ENCODE peak calls at places on chromosome 17, in seven cellular contexts. One of them, this sample, is unnamed.

GRCh38 chr17:17144061-17144460 is 62.1 kb downstream of the PLD6 start:
- DNase-seq in activated CD4-positive, CD25-positive, alpha-beta regulatory T cell: no peak
- DNase-seq in GM19239: no peak
- DNase-seq in stimulated activated CD4-positive, alpha-beta T cell treated with anti-CD3 and anti-CD28 coated beads, Interleukin-12 subunit alpha, Interleukin-12 subunit beta, amount 100 ng/mL, for 4 hours: no peak
- DNase-seq in activated CD4-positive, alpha-beta T cell treated with anti-CD3 and anti-CD28 coated beads, Interleukin-2, amount 50 U/mL, for 4 hours: no peak
- DNase-seq in PC-9: no peak
- DNase-seq in activated naive CD4-positive, alpha-beta T cell: no peak
- DNase-seq in this sample: no peak

GRCh38 chr17:42405963-42406495 is 17.0 kb downstream of the CAVIN1 start:
- DNase-seq in activated naive CD4-positive, alpha-beta T cell: peak; percentile 83
- DNase-seq in activated CD4-positive, alpha-beta T cell treated with anti-CD3 and anti-CD28 coated beads, Interleukin-2, amount 50 U/mL, for 4 hours: peak; percentile 81
- DNase-seq in stimulated activated CD4-positive, alpha-beta T cell treated with anti-CD3 and anti-CD28 coated beads, Interleukin-12 subunit alpha, Interleukin-12 subunit beta, amount 100 ng/mL, for 4 hours: peak; percentile 81
- DNase-seq in GM19239: peak; percentile 89
- DNase-seq in activated CD4-positive, CD25-positive, alpha-beta regulatory T cell: peak; percentile 73
- DNase-seq in PC-9: no peak
- DNase-seq in this sample: no peak

GRCh38 chr17:35116845-35117244 is 2.8 kb downstream of the RAD51D start:
- DNase-seq in activated naive CD4-positive, alpha-beta T cell: no peak
- DNase-seq in stimulated activated CD4-positive, alpha-beta T cell treated with anti-CD3 and anti-CD28 coated beads, Interleukin-12 subunit alpha, Interleukin-12 subunit beta, amount 100 ng/mL, for 4 hours: no peak
- DNase-seq in activated CD4-positive, CD25-positive, alpha-beta regulatory T cell: no peak
- DNase-seq in activated CD4-positive, alpha-beta T cell treated with anti-CD3 and anti-CD28 coated beads, Interleukin-2, amount 50 U/mL, for 4 hours: no peak
- DNase-seq in PC-9: no peak
- DNase-seq in GM19239: no peak
- DNase-seq in this sample: no peak

GRCh38 chr17:63531022-63531965 is 8.1 kb downstream of the KCNH6 start:
- DNase-seq in GM19239: no peak
- DNase-seq in activated CD4-positive, alpha-beta T cell treated with anti-CD3 and anti-CD28 coated beads, Interleukin-2, amount 50 U/mL, for 4 hours: no peak
- DNase-seq in stimulated activated CD4-positive, alpha-beta T cell treated with anti-CD3 and anti-CD28 coated beads, Interleukin-12 subunit alpha, Interleukin-12 subunit beta, amount 100 ng/mL, for 4 hours: no peak
- DNase-seq in activated CD4-positive, CD25-positive, alpha-beta regulatory T cell: no peak
- DNase-seq in PC-9: no peak
- DNase-seq in activated naive CD4-positive, alpha-beta T cell: no peak
- DNase-seq in this sample: no peak

GRCh38 chr17:29972277-29972676 is 30.8 kb downstream of the EFCAB5 start:
- DNase-seq in PC-9: no peak
- DNase-seq in activated CD4-positive, alpha-beta T cell treated with anti-CD3 and anti-CD28 coated beads, Interleukin-2, amount 50 U/mL, for 4 hours: no peak
- DNase-seq in GM19239: no peak
- DNase-seq in activated CD4-positive, CD25-positive, alpha-beta regulatory T cell: no peak
- DNase-seq in activated naive CD4-positive, alpha-beta T cell: no peak
- DNase-seq in stimulated activated CD4-positive, alpha-beta T cell treated with anti-CD3 and anti-CD28 coated beads, Interleukin-12 subunit alpha, Interleukin-12 subunit beta, amount 100 ng/mL, for 4 hours: no peak
- DNase-seq in this sample: no peak

GRCh38 chr17:3532859-3533142 is 24.8 kb downstream of the TRPV3 start:
- DNase-seq in GM19239: no peak
- DNase-seq in activated CD4-positive, alpha-beta T cell treated with anti-CD3 and anti-CD28 coated beads, Interleukin-2, amount 50 U/mL, for 4 hours: no peak
- DNase-seq in PC-9: no peak
- DNase-seq in activated naive CD4-positive, alpha-beta T cell: no peak
- DNase-seq in activated CD4-positive, CD25-positive, alpha-beta regulatory T cell: no peak
- DNase-seq in stimulated activated CD4-positive, alpha-beta T cell treated with anti-CD3 and anti-CD28 coated beads, Interleukin-12 subunit alpha, Interleukin-12 subunit beta, amount 100 ng/mL, for 4 hours: no peak
- DNase-seq in this sample: no peak

GRCh38 chr17:7549401-7550055 is 670 bp downstream of the TNFSF12 start:
- DNase-seq in stimulated activated CD4-positive, alpha-beta T cell treated with anti-CD3 and anti-CD28 coated beads, Interleukin-12 subunit alpha, Interleukin-12 subunit beta, amount 100 ng/mL, for 4 hours: peak; percentile 33
- DNase-seq in activated CD4-positive, CD25-positive, alpha-beta regulatory T cell: no peak
- DNase-seq in GM19239: no peak
- DNase-seq in activated CD4-positive, alpha-beta T cell treated with anti-CD3 and anti-CD28 coated beads, Interleukin-2, amount 50 U/mL, for 4 hours: peak; percentile 25
- DNase-seq in PC-9: no peak
- DNase-seq in activated naive CD4-positive, alpha-beta T cell: peak; percentile 37
- DNase-seq in this sample: no peak

GRCh38 chr17:13940858-13941665 is 128.2 kb upstream of the COX10 start:
- DNase-seq in activated CD4-positive, CD25-positive, alpha-beta regulatory T cell: no peak
- DNase-seq in stimulated activated CD4-positive, alpha-beta T cell treated with anti-CD3 and anti-CD28 coated beads, Interleukin-12 subunit alpha, Interleukin-12 subunit beta, amount 100 ng/mL, for 4 hours: no peak
- DNase-seq in activated CD4-positive, alpha-beta T cell treated with anti-CD3 and anti-CD28 coated beads, Interleukin-2, amount 50 U/mL, for 4 hours: no peak
- DNase-seq in GM19239: no peak
- DNase-seq in activated naive CD4-positive, alpha-beta T cell: no peak
- DNase-seq in PC-9: no peak
- DNase-seq in this sample: peak; percentile 61

GRCh38 chr17:61309857-61310256 is 89.8 kb upstream of the TBX2 start:
- DNase-seq in GM19239: no peak
- DNase-seq in activated CD4-positive, alpha-beta T cell treated with anti-CD3 and anti-CD28 coated beads, Interleukin-2, amount 50 U/mL, for 4 hours: no peak
- DNase-seq in PC-9: no peak
- DNase-seq in stimulated activated CD4-positive, alpha-beta T cell treated with anti-CD3 and anti-CD28 coated beads, Interleukin-12 subunit alpha, Interleukin-12 subunit beta, amount 100 ng/mL, for 4 hours: no peak
- DNase-seq in activated naive CD4-positive, alpha-beta T cell: no peak
- DNase-seq in activated CD4-positive, CD25-positive, alpha-beta regulatory T cell: no peak
- DNase-seq in this sample: no peak

GRCh38 chr17:16158721-16159120 is 56.6 kb downstream of the NCOR1 start:
- DNase-seq in GM19239: no peak
- DNase-seq in activated naive CD4-positive, alpha-beta T cell: no peak
- DNase-seq in activated CD4-positive, CD25-positive, alpha-beta regulatory T cell: no peak
- DNase-seq in activated CD4-positive, alpha-beta T cell treated with anti-CD3 and anti-CD28 coated beads, Interleukin-2, amount 50 U/mL, for 4 hours: no peak
- DNase-seq in stimulated activated CD4-positive, alpha-beta T cell treated with anti-CD3 and anti-CD28 coated beads, Interleukin-12 subunit alpha, Interleukin-12 subunit beta, amount 100 ng/mL, for 4 hours: no peak
- DNase-seq in PC-9: no peak
- DNase-seq in this sample: no peak

GRCh38 chr17:55806745-55807466 is 56.1 kb downstream of the PCTP start:
- DNase-seq in activated CD4-positive, CD25-positive, alpha-beta regulatory T cell: no peak
- DNase-seq in activated naive CD4-positive, alpha-beta T cell: no peak
- DNase-seq in PC-9: no peak
- DNase-seq in stimulated activated CD4-positive, alpha-beta T cell treated with anti-CD3 and anti-CD28 coated beads, Interleukin-12 subunit alpha, Interleukin-12 subunit beta, amount 100 ng/mL, for 4 hours: no peak
- DNase-seq in activated CD4-positive, alpha-beta T cell treated with anti-CD3 and anti-CD28 coated beads, Interleukin-2, amount 50 U/mL, for 4 hours: no peak
- DNase-seq in GM19239: no peak
- DNase-seq in this sample: no peak

GRCh38 chr17:72810991-72811508 is 281.4 kb downstream of the SLC39A11 start:
- DNase-seq in PC-9: no peak
- DNase-seq in activated naive CD4-positive, alpha-beta T cell: no peak
- DNase-seq in activated CD4-positive, CD25-positive, alpha-beta regulatory T cell: no peak
- DNase-seq in activated CD4-positive, alpha-beta T cell treated with anti-CD3 and anti-CD28 coated beads, Interleukin-2, amount 50 U/mL, for 4 hours: no peak
- DNase-seq in stimulated activated CD4-positive, alpha-beta T cell treated with anti-CD3 and anti-CD28 coated beads, Interleukin-12 subunit alpha, Interleukin-12 subunit beta, amount 100 ng/mL, for 4 hours: no peak
- DNase-seq in GM19239: no peak
- DNase-seq in this sample: no peak

GRCh38 chr17:30780343-30780742 is 44.1 kb downstream of the CRLF3 start:
- DNase-seq in stimulated activated CD4-positive, alpha-beta T cell treated with anti-CD3 and anti-CD28 coated beads, Interleukin-12 subunit alpha, Interleukin-12 subunit beta, amount 100 ng/mL, for 4 hours: peak; percentile 11
- DNase-seq in PC-9: no peak
- DNase-seq in activated CD4-positive, CD25-positive, alpha-beta regulatory T cell: no peak
- DNase-seq in GM19239: peak; percentile 9
- DNase-seq in activated naive CD4-positive, alpha-beta T cell: no peak
- DNase-seq in activated CD4-positive, alpha-beta T cell treated with anti-CD3 and anti-CD28 coated beads, Interleukin-2, amount 50 U/mL, for 4 hours: no peak
- DNase-seq in this sample: no peak

GRCh38 chr17:77772461-77772897 is 186.0 kb upstream of the TNRC6C start:
- DNase-seq in stimulated activated CD4-positive, alpha-beta T cell treated with anti-CD3 and anti-CD28 coated beads, Interleukin-12 subunit alpha, Interleukin-12 subunit beta, amount 100 ng/mL, for 4 hours: peak; percentile 60
- DNase-seq in activated naive CD4-positive, alpha-beta T cell: peak; percentile 57
- DNase-seq in activated CD4-positive, alpha-beta T cell treated with anti-CD3 and anti-CD28 coated beads, Interleukin-2, amount 50 U/mL, for 4 hours: peak; percentile 56
- DNase-seq in PC-9: no peak
- DNase-seq in activated CD4-positive, CD25-positive, alpha-beta regulatory T cell: peak; percentile 17
- DNase-seq in GM19239: peak; percentile 85
- DNase-seq in this sample: peak; percentile 21

GRCh38 chr17:76439314-76439928 is 13.5 kb downstream of the UBE2O start:
- DNase-seq in activated CD4-positive, CD25-positive, alpha-beta regulatory T cell: no peak
- DNase-seq in activated CD4-positive, alpha-beta T cell treated with anti-CD3 and anti-CD28 coated beads, Interleukin-2, amount 50 U/mL, for 4 hours: no peak
- DNase-seq in GM19239: no peak
- DNase-seq in activated naive CD4-positive, alpha-beta T cell: no peak
- DNase-seq in PC-9: no peak
- DNase-seq in stimulated activated CD4-positive, alpha-beta T cell treated with anti-CD3 and anti-CD28 coated beads, Interleukin-12 subunit alpha, Interleukin-12 subunit beta, amount 100 ng/mL, for 4 hours: no peak
- DNase-seq in this sample: no peak

GRCh38 chr17:43043306-43043705 is 18.3 kb downstream of the RND2 start:
- DNase-seq in activated CD4-positive, CD25-positive, alpha-beta regulatory T cell: no peak
- DNase-seq in GM19239: no peak
- DNase-seq in activated naive CD4-positive, alpha-beta T cell: no peak
- DNase-seq in stimulated activated CD4-positive, alpha-beta T cell treated with anti-CD3 and anti-CD28 coated beads, Interleukin-12 subunit alpha, Interleukin-12 subunit beta, amount 100 ng/mL, for 4 hours: no peak
- DNase-seq in PC-9: no peak
- DNase-seq in activated CD4-positive, alpha-beta T cell treated with anti-CD3 and anti-CD28 coated beads, Interleukin-2, amount 50 U/mL, for 4 hours: no peak
- DNase-seq in this sample: no peak

GRCh38 chr17:18184143-18185007 is 747 bp downstream of the ALKBH5 start:
- DNase-seq in GM19239: no peak
- DNase-seq in activated CD4-positive, alpha-beta T cell treated with anti-CD3 and anti-CD28 coated beads, Interleukin-2, amount 50 U/mL, for 4 hours: peak; percentile 75
- DNase-seq in stimulated activated CD4-positive, alpha-beta T cell treated with anti-CD3 and anti-CD28 coated beads, Interleukin-12 subunit alpha, Interleukin-12 subunit beta, amount 100 ng/mL, for 4 hours: peak; percentile 62
- DNase-seq in PC-9: no peak
- DNase-seq in activated naive CD4-positive, alpha-beta T cell: peak; percentile 61
- DNase-seq in activated CD4-positive, CD25-positive, alpha-beta regulatory T cell: peak; percentile 31
- DNase-seq in this sample: no peak

GRCh38 chr17:56153215-56153614 is at the start of gene ANKFN1:
- DNase-seq in activated CD4-positive, alpha-beta T cell treated with anti-CD3 and anti-CD28 coated beads, Interleukin-2, amount 50 U/mL, for 4 hours: no peak
- DNase-seq in activated CD4-positive, CD25-positive, alpha-beta regulatory T cell: no peak
- DNase-seq in stimulated activated CD4-positive, alpha-beta T cell treated with anti-CD3 and anti-CD28 coated beads, Interleukin-12 subunit alpha, Interleukin-12 subunit beta, amount 100 ng/mL, for 4 hours: no peak
- DNase-seq in activated naive CD4-positive, alpha-beta T cell: no peak
- DNase-seq in GM19239: no peak
- DNase-seq in PC-9: no peak
- DNase-seq in this sample: no peak

GRCh38 chr17:46730679-46731078 is 87.8 kb downstream of the WNT3 start:
- DNase-seq in activated naive CD4-positive, alpha-beta T cell: no peak
- DNase-seq in activated CD4-positive, CD25-positive, alpha-beta regulatory T cell: no peak
- DNase-seq in GM19239: no peak
- DNase-seq in PC-9: no peak
- DNase-seq in stimulated activated CD4-positive, alpha-beta T cell treated with anti-CD3 and anti-CD28 coated beads, Interleukin-12 subunit alpha, Interleukin-12 subunit beta, amount 100 ng/mL, for 4 hours: no peak
- DNase-seq in activated CD4-positive, alpha-beta T cell treated with anti-CD3 and anti-CD28 coated beads, Interleukin-2, amount 50 U/mL, for 4 hours: no peak
- DNase-seq in this sample: no peak

GRCh38 chr17:57892146-57892819 is 42.4 kb upstream of the MRPS23 start:
- DNase-seq in stimulated activated CD4-positive, alpha-beta T cell treated with anti-CD3 and anti-CD28 coated beads, Interleukin-12 subunit alpha, Interleukin-12 subunit beta, amount 100 ng/mL, for 4 hours: peak; percentile 79
- DNase-seq in activated CD4-positive, alpha-beta T cell treated with anti-CD3 and anti-CD28 coated beads, Interleukin-2, amount 50 U/mL, for 4 hours: peak; percentile 75
- DNase-seq in PC-9: no peak
- DNase-seq in GM19239: peak; percentile 90
- DNase-seq in activated naive CD4-positive, alpha-beta T cell: peak; percentile 77
- DNase-seq in activated CD4-positive, CD25-positive, alpha-beta regulatory T cell: peak; percentile 64
- DNase-seq in this sample: peak; percentile 22

GRCh38 chr17:1555618-1556471 is 6.7 kb downstream of the PITPNA start:
- DNase-seq in stimulated activated CD4-positive, alpha-beta T cell treated with anti-CD3 and anti-CD28 coated beads, Interleukin-12 subunit alpha, Interleukin-12 subunit beta, amount 100 ng/mL, for 4 hours: no peak
- DNase-seq in activated CD4-positive, CD25-positive, alpha-beta regulatory T cell: no peak
- DNase-seq in GM19239: no peak
- DNase-seq in activated naive CD4-positive, alpha-beta T cell: no peak
- DNase-seq in activated CD4-positive, alpha-beta T cell treated with anti-CD3 and anti-CD28 coated beads, Interleukin-2, amount 50 U/mL, for 4 hours: no peak
- DNase-seq in PC-9: no peak
- DNase-seq in this sample: no peak

GRCh38 chr17:77746391-77746790 is 212.1 kb upstream of the TNRC6C start:
- DNase-seq in stimulated activated CD4-positive, alpha-beta T cell treated with anti-CD3 and anti-CD28 coated beads, Interleukin-12 subunit alpha, Interleukin-12 subunit beta, amount 100 ng/mL, for 4 hours: no peak
- DNase-seq in activated CD4-positive, alpha-beta T cell treated with anti-CD3 and anti-CD28 coated beads, Interleukin-2, amount 50 U/mL, for 4 hours: no peak
- DNase-seq in GM19239: no peak
- DNase-seq in activated CD4-positive, CD25-positive, alpha-beta regulatory T cell: no peak
- DNase-seq in PC-9: no peak
- DNase-seq in activated naive CD4-positive, alpha-beta T cell: no peak
- DNase-seq in this sample: no peak

GRCh38 chr17:68398731-68399637 is 58.3 kb downstream of the WIPI1 start:
- DNase-seq in stimulated activated CD4-positive, alpha-beta T cell treated with anti-CD3 and anti-CD28 coated beads, Interleukin-12 subunit alpha, Interleukin-12 subunit beta, amount 100 ng/mL, for 4 hours: no peak
- DNase-seq in activated CD4-positive, alpha-beta T cell treated with anti-CD3 and anti-CD28 coated beads, Interleukin-2, amount 50 U/mL, for 4 hours: no peak
- DNase-seq in PC-9: peak; percentile 73
- DNase-seq in GM19239: peak; percentile 76
- DNase-seq in activated naive CD4-positive, alpha-beta T cell: no peak
- DNase-seq in activated CD4-positive, CD25-positive, alpha-beta regulatory T cell: no peak
- DNase-seq in this sample: no peak

GRCh38 chr17:21018894-21019293 is 23.9 kb downstream of the USP22 start:
- DNase-seq in PC-9: no peak
- DNase-seq in activated CD4-positive, alpha-beta T cell treated with anti-CD3 and anti-CD28 coated beads, Interleukin-2, amount 50 U/mL, for 4 hours: no peak
- DNase-seq in activated CD4-positive, CD25-positive, alpha-beta regulatory T cell: no peak
- DNase-seq in stimulated activated CD4-positive, alpha-beta T cell treated with anti-CD3 and anti-CD28 coated beads, Interleukin-12 subunit alpha, Interleukin-12 subunit beta, amount 100 ng/mL, for 4 hours: no peak
- DNase-seq in activated naive CD4-positive, alpha-beta T cell: no peak
- DNase-seq in GM19239: no peak
- DNase-seq in this sample: no peak

GRCh38 chr17:41734139-41734948 is at the start of gene HAP1:
- DNase-seq in stimulated activated CD4-positive, alpha-beta T cell treated with anti-CD3 and anti-CD28 coated beads, Interleukin-12 subunit alpha, Interleukin-12 subunit beta, amount 100 ng/mL, for 4 hours: no peak
- DNase-seq in activated naive CD4-positive, alpha-beta T cell: no peak
- DNase-seq in activated CD4-positive, CD25-positive, alpha-beta regulatory T cell: no peak
- DNase-seq in PC-9: no peak
- DNase-seq in activated CD4-positive, alpha-beta T cell treated with anti-CD3 and anti-CD28 coated beads, Interleukin-2, amount 50 U/mL, for 4 hours: no peak
- DNase-seq in GM19239: no peak
- DNase-seq in this sample: no peak

GRCh38 chr17:36652716-36653115 is 51.3 kb downstream of the MRM1 start:
- DNase-seq in activated CD4-positive, alpha-beta T cell treated with anti-CD3 and anti-CD28 coated beads, Interleukin-2, amount 50 U/mL, for 4 hours: no peak
- DNase-seq in GM19239: no peak
- DNase-seq in activated naive CD4-positive, alpha-beta T cell: no peak
- DNase-seq in PC-9: peak; percentile 88
- DNase-seq in activated CD4-positive, CD25-positive, alpha-beta regulatory T cell: no peak
- DNase-seq in stimulated activated CD4-positive, alpha-beta T cell treated with anti-CD3 and anti-CD28 coated beads, Interleukin-12 subunit alpha, Interleukin-12 subunit beta, amount 100 ng/mL, for 4 hours: no peak
- DNase-seq in this sample: no peak

GRCh38 chr17:78374631-78375274 is 3.7 kb upstream of the PGS1 start:
- DNase-seq in activated naive CD4-positive, alpha-beta T cell: no peak
- DNase-seq in stimulated activated CD4-positive, alpha-beta T cell treated with anti-CD3 and anti-CD28 coated beads, Interleukin-12 subunit alpha, Interleukin-12 subunit beta, amount 100 ng/mL, for 4 hours: no peak
- DNase-seq in activated CD4-positive, alpha-beta T cell treated with anti-CD3 and anti-CD28 coated beads, Interleukin-2, amount 50 U/mL, for 4 hours: no peak
- DNase-seq in GM19239: no peak
- DNase-seq in PC-9: no peak
- DNase-seq in activated CD4-positive, CD25-positive, alpha-beta regulatory T cell: no peak
- DNase-seq in this sample: no peak

GRCh38 chr17:41811549-41812175 is at the start of gene P3H4:
- DNase-seq in PC-9: peak; percentile 40
- DNase-seq in GM19239: peak; percentile 75
- DNase-seq in activated naive CD4-positive, alpha-beta T cell: peak; percentile 71
- DNase-seq in activated CD4-positive, alpha-beta T cell treated with anti-CD3 and anti-CD28 coated beads, Interleukin-2, amount 50 U/mL, for 4 hours: peak; percentile 62
- DNase-seq in stimulated activated CD4-positive, alpha-beta T cell treated with anti-CD3 and anti-CD28 coated beads, Interleukin-12 subunit alpha, Interleukin-12 subunit beta, amount 100 ng/mL, for 4 hours: peak; percentile 69
- DNase-seq in activated CD4-positive, CD25-positive, alpha-beta regulatory T cell: peak; percentile 29
- DNase-seq in this sample: no peak

GRCh38 chr17:40550608-40551007 is 14.7 kb downstream of the CCR7 start:
- DNase-seq in activated CD4-positive, alpha-beta T cell treated with anti-CD3 and anti-CD28 coated beads, Interleukin-2, amount 50 U/mL, for 4 hours: no peak
- DNase-seq in GM19239: no peak
- DNase-seq in PC-9: peak; percentile 43
- DNase-seq in activated CD4-positive, CD25-positive, alpha-beta regulatory T cell: no peak
- DNase-seq in stimulated activated CD4-positive, alpha-beta T cell treated with anti-CD3 and anti-CD28 coated beads, Interleukin-12 subunit alpha, Interleukin-12 subunit beta, amount 100 ng/mL, for 4 hours: no peak
- DNase-seq in activated naive CD4-positive, alpha-beta T cell: no peak
- DNase-seq in this sample: no peak

GRCh38 chr17:40025991-40026815 is 11.0 kb downstream of the CSF3 start:
- DNase-seq in stimulated activated CD4-positive, alpha-beta T cell treated with anti-CD3 and anti-CD28 coated beads, Interleukin-12 subunit alpha, Interleukin-12 subunit beta, amount 100 ng/mL, for 4 hours: no peak
- DNase-seq in activated CD4-positive, CD25-positive, alpha-beta regulatory T cell: no peak
- DNase-seq in GM19239: no peak
- DNase-seq in PC-9: peak; percentile 90
- DNase-seq in activated CD4-positive, alpha-beta T cell treated with anti-CD3 and anti-CD28 coated beads, Interleukin-2, amount 50 U/mL, for 4 hours: peak; percentile 35
- DNase-seq in activated naive CD4-positive, alpha-beta T cell: peak; percentile 38
- DNase-seq in this sample: no peak

GRCh38 chr17:35227546-35227945 is 15.3 kb upstream of the SLFN5 start:
- DNase-seq in stimulated activated CD4-positive, alpha-beta T cell treated with anti-CD3 and anti-CD28 coated beads, Interleukin-12 subunit alpha, Interleukin-12 subunit beta, amount 100 ng/mL, for 4 hours: no peak
- DNase-seq in GM19239: no peak
- DNase-seq in PC-9: no peak
- DNase-seq in activated CD4-positive, alpha-beta T cell treated with anti-CD3 and anti-CD28 coated beads, Interleukin-2, amount 50 U/mL, for 4 hours: no peak
- DNase-seq in activated CD4-positive, CD25-positive, alpha-beta regulatory T cell: no peak
- DNase-seq in activated naive CD4-positive, alpha-beta T cell: no peak
- DNase-seq in this sample: no peak

GRCh38 chr17:5419959-5420653 is at the start of gene RPAIN:
- DNase-seq in stimulated activated CD4-positive, alpha-beta T cell treated with anti-CD3 and anti-CD28 coated beads, Interleukin-12 subunit alpha, Interleukin-12 subunit beta, amount 100 ng/mL, for 4 hours: peak; percentile 80
- DNase-seq in activated CD4-positive, CD25-positive, alpha-beta regulatory T cell: peak; percentile 73
- DNase-seq in GM19239: peak; percentile 47
- DNase-seq in activated naive CD4-positive, alpha-beta T cell: peak; percentile 77
- DNase-seq in activated CD4-positive, alpha-beta T cell treated with anti-CD3 and anti-CD28 coated beads, Interleukin-2, amount 50 U/mL, for 4 hours: peak; percentile 82
- DNase-seq in PC-9: no peak
- DNase-seq in this sample: peak; percentile 86